ENCODE peak calls at places on chromosomes 11 and 22, in eight cellular contexts. One of them, this sample, is unnamed.

GRCh38 chr11:47104337-47104950 is 72.2 kb downstream of the ARFGAP2 start:
- DNase-seq in cardiac muscle cell: peak; percentile 46
- DNase-seq in HFF-Myc: no peak
- DNase-seq in naive thymus-derived CD8-positive, alpha-beta T cell: no peak
- DNase-seq in NCI-H2171 treated with DMSO at 0.1 percent for 48 hours: no peak
- DNase-seq in AG10803: peak; percentile 89
- DNase-seq in stimulated activated CD4-positive, alpha-beta T cell treated with anti-CD3 and anti-CD28 coated beads, Interleukin-12 subunit alpha, Interleukin-12 subunit beta, amount 100 ng/mL, for 24 hours: no peak
- DNase-seq in globus pallidus: peak; percentile 51
- DNase-seq in this sample: no peak

GRCh38 chr11:2151500-2152257 is 9.3 kb downstream of the INS start:
- DNase-seq in cardiac muscle cell: peak; percentile 76
- DNase-seq in HFF-Myc: no peak
- DNase-seq in naive thymus-derived CD8-positive, alpha-beta T cell: peak; percentile 80
- DNase-seq in NCI-H2171 treated with DMSO at 0.1 percent for 48 hours: peak; percentile 55
- DNase-seq in AG10803: peak; percentile 58
- DNase-seq in stimulated activated CD4-positive, alpha-beta T cell treated with anti-CD3 and anti-CD28 coated beads, Interleukin-12 subunit alpha, Interleukin-12 subunit beta, amount 100 ng/mL, for 24 hours: peak; percentile 76
- DNase-seq in globus pallidus: peak; percentile 54
- DNase-seq in this sample: peak; percentile 15

GRCh38 chr22:28711820-28712777 is 29.5 kb downstream of the CHEK2 start:
- DNase-seq in cardiac muscle cell: peak; percentile 93
- DNase-seq in HFF-Myc: peak; percentile 79
- DNase-seq in naive thymus-derived CD8-positive, alpha-beta T cell: no peak
- DNase-seq in NCI-H2171 treated with DMSO at 0.1 percent for 48 hours: no peak
- DNase-seq in AG10803: peak; percentile 97
- DNase-seq in stimulated activated CD4-positive, alpha-beta T cell treated with anti-CD3 and anti-CD28 coated beads, Interleukin-12 subunit alpha, Interleukin-12 subunit beta, amount 100 ng/mL, for 24 hours: no peak
- DNase-seq in globus pallidus: no peak
- DNase-seq in this sample: no peak

GRCh38 chr11:43987384-43988039 is 45.1 kb downstream of the C11orf96 start:
- DNase-seq in cardiac muscle cell: peak; percentile 98
- DNase-seq in HFF-Myc: no peak
- DNase-seq in naive thymus-derived CD8-positive, alpha-beta T cell: no peak
- DNase-seq in NCI-H2171 treated with DMSO at 0.1 percent for 48 hours: no peak
- DNase-seq in AG10803: peak; percentile 98
- DNase-seq in stimulated activated CD4-positive, alpha-beta T cell treated with anti-CD3 and anti-CD28 coated beads, Interleukin-12 subunit alpha, Interleukin-12 subunit beta, amount 100 ng/mL, for 24 hours: no peak
- DNase-seq in globus pallidus: peak; percentile 59
- DNase-seq in this sample: no peak

GRCh38 chr11:10158461-10158860 is 135.6 kb downstream of the SBF2 start:
- DNase-seq in cardiac muscle cell: no peak
- DNase-seq in HFF-Myc: no peak
- DNase-seq in naive thymus-derived CD8-positive, alpha-beta T cell: no peak
- DNase-seq in NCI-H2171 treated with DMSO at 0.1 percent for 48 hours: no peak
- DNase-seq in AG10803: no peak
- DNase-seq in stimulated activated CD4-positive, alpha-beta T cell treated with anti-CD3 and anti-CD28 coated beads, Interleukin-12 subunit alpha, Interleukin-12 subunit beta, amount 100 ng/mL, for 24 hours: no peak
- DNase-seq in globus pallidus: no peak
- DNase-seq in this sample: no peak

GRCh38 chr11:61516191-61516590 is 7.6 kb downstream of the LRRC10B start:
- DNase-seq in cardiac muscle cell: no peak
- DNase-seq in HFF-Myc: no peak
- DNase-seq in naive thymus-derived CD8-positive, alpha-beta T cell: no peak
- DNase-seq in NCI-H2171 treated with DMSO at 0.1 percent for 48 hours: no peak
- DNase-seq in AG10803: no peak
- DNase-seq in stimulated activated CD4-positive, alpha-beta T cell treated with anti-CD3 and anti-CD28 coated beads, Interleukin-12 subunit alpha, Interleukin-12 subunit beta, amount 100 ng/mL, for 24 hours: no peak
- DNase-seq in globus pallidus: no peak
- DNase-seq in this sample: no peak

GRCh38 chr11:62694455-62695167 is 5.3 kb upstream of the LRRN4CL start:
- DNase-seq in cardiac muscle cell: peak; percentile 89
- DNase-seq in HFF-Myc: peak; percentile 65
- DNase-seq in naive thymus-derived CD8-positive, alpha-beta T cell: peak; percentile 78
- DNase-seq in NCI-H2171 treated with DMSO at 0.1 percent for 48 hours: peak; percentile 28
- DNase-seq in AG10803: peak; percentile 85
- DNase-seq in stimulated activated CD4-positive, alpha-beta T cell treated with anti-CD3 and anti-CD28 coated beads, Interleukin-12 subunit alpha, Interleukin-12 subunit beta, amount 100 ng/mL, for 24 hours: peak; percentile 67
- DNase-seq in globus pallidus: peak; percentile 77
- DNase-seq in this sample: peak; percentile 16

GRCh38 chr11:64455436-64456261 is 96.7 kb downstream of the RPS6KA4 start:
- DNase-seq in cardiac muscle cell: no peak
- DNase-seq in HFF-Myc: no peak
- DNase-seq in naive thymus-derived CD8-positive, alpha-beta T cell: no peak
- DNase-seq in NCI-H2171 treated with DMSO at 0.1 percent for 48 hours: no peak
- DNase-seq in AG10803: no peak
- DNase-seq in stimulated activated CD4-positive, alpha-beta T cell treated with anti-CD3 and anti-CD28 coated beads, Interleukin-12 subunit alpha, Interleukin-12 subunit beta, amount 100 ng/mL, for 24 hours: no peak
- DNase-seq in globus pallidus: no peak
- DNase-seq in this sample: no peak

GRCh38 chr11:128956401-128957203 is 13.9 kb upstream of the TP53AIP1 start:
- DNase-seq in cardiac muscle cell: peak; percentile 78
- DNase-seq in HFF-Myc: peak; percentile 59
- DNase-seq in naive thymus-derived CD8-positive, alpha-beta T cell: peak; percentile 48
- DNase-seq in NCI-H2171 treated with DMSO at 0.1 percent for 48 hours: peak; percentile 71
- DNase-seq in AG10803: peak; percentile 72
- DNase-seq in stimulated activated CD4-positive, alpha-beta T cell treated with anti-CD3 and anti-CD28 coated beads, Interleukin-12 subunit alpha, Interleukin-12 subunit beta, amount 100 ng/mL, for 24 hours: no peak
- DNase-seq in globus pallidus: peak; percentile 60
- DNase-seq in this sample: peak; percentile 48

GRCh38 chr11:95780544-95780943 is 9.0 kb downstream of the FAM76B start:
- DNase-seq in cardiac muscle cell: no peak
- DNase-seq in HFF-Myc: no peak
- DNase-seq in naive thymus-derived CD8-positive, alpha-beta T cell: no peak
- DNase-seq in NCI-H2171 treated with DMSO at 0.1 percent for 48 hours: no peak
- DNase-seq in AG10803: no peak
- DNase-seq in stimulated activated CD4-positive, alpha-beta T cell treated with anti-CD3 and anti-CD28 coated beads, Interleukin-12 subunit alpha, Interleukin-12 subunit beta, amount 100 ng/mL, for 24 hours: no peak
- DNase-seq in globus pallidus: no peak
- DNase-seq in this sample: no peak